ENCODE peak calls at places on chromosome 15, in seven cellular contexts. One of them, this sample, is unnamed.

GRCh38 chr15:66356359-66357236 is at the start of gene TIPIN:
- DNase-seq in A549: peak
- DNase-seq in activated CD8-positive, alpha-beta memory T cell treated with anti-CD3 and anti-CD28 coated beads for 48 hours: peak
- DNase-seq in neural crest cell: peak
- DNase-seq in activated CD4-positive, alpha-beta T cell treated with anti-CD3 and anti-CD28 coated beads for 24 hours: peak
- DNase-seq in upper lobe of right lung: peak
- DNase-seq in mucosa of gallbladder: peak
- DNase-seq in this sample: peak

GRCh38 chr15:59237119-59237853 is 30.6 kb downstream of the LDHAL6B start:
- DNase-seq in A549: no peak
- DNase-seq in activated CD8-positive, alpha-beta memory T cell treated with anti-CD3 and anti-CD28 coated beads for 48 hours: no peak
- DNase-seq in neural crest cell: no peak
- DNase-seq in activated CD4-positive, alpha-beta T cell treated with anti-CD3 and anti-CD28 coated beads for 24 hours: no peak
- DNase-seq in upper lobe of right lung: no peak
- DNase-seq in mucosa of gallbladder: no peak
- DNase-seq in this sample: no peak

GRCh38 chr15:48963524-48964113 is at the start of gene SHC4:
- DNase-seq in A549: peak
- DNase-seq in activated CD8-positive, alpha-beta memory T cell treated with anti-CD3 and anti-CD28 coated beads for 48 hours: no peak
- DNase-seq in neural crest cell: peak
- DNase-seq in activated CD4-positive, alpha-beta T cell treated with anti-CD3 and anti-CD28 coated beads for 24 hours: no peak
- DNase-seq in upper lobe of right lung: peak
- DNase-seq in mucosa of gallbladder: peak
- DNase-seq in this sample: no peak

GRCh38 chr15:58314593-58315216 is 117.1 kb upstream of the LIPC start:
- DNase-seq in A549: no peak
- DNase-seq in activated CD8-positive, alpha-beta memory T cell treated with anti-CD3 and anti-CD28 coated beads for 48 hours: no peak
- DNase-seq in neural crest cell: no peak
- DNase-seq in activated CD4-positive, alpha-beta T cell treated with anti-CD3 and anti-CD28 coated beads for 24 hours: no peak
- DNase-seq in upper lobe of right lung: no peak
- DNase-seq in mucosa of gallbladder: no peak
- DNase-seq in this sample: no peak

GRCh38 chr15:29457729-29458128 is 188.1 kb upstream of the NSMCE3 start:
- DNase-seq in A549: no peak
- DNase-seq in activated CD8-positive, alpha-beta memory T cell treated with anti-CD3 and anti-CD28 coated beads for 48 hours: no peak
- DNase-seq in neural crest cell: no peak
- DNase-seq in activated CD4-positive, alpha-beta T cell treated with anti-CD3 and anti-CD28 coated beads for 24 hours: no peak
- DNase-seq in upper lobe of right lung: no peak
- DNase-seq in mucosa of gallbladder: no peak
- DNase-seq in this sample: no peak

GRCh38 chr15:77420610-77421369 is at the start of gene HMG20A:
- DNase-seq in A549: peak
- DNase-seq in activated CD8-positive, alpha-beta memory T cell treated with anti-CD3 and anti-CD28 coated beads for 48 hours: peak
- DNase-seq in neural crest cell: peak
- DNase-seq in activated CD4-positive, alpha-beta T cell treated with anti-CD3 and anti-CD28 coated beads for 24 hours: peak
- DNase-seq in upper lobe of right lung: peak
- DNase-seq in mucosa of gallbladder: peak
- DNase-seq in this sample: peak

GRCh38 chr15:90648137-90649070 is 68.7 kb upstream of the BLM start:
- DNase-seq in A549: peak
- DNase-seq in activated CD8-positive, alpha-beta memory T cell treated with anti-CD3 and anti-CD28 coated beads for 48 hours: no peak
- DNase-seq in neural crest cell: peak
- DNase-seq in activated CD4-positive, alpha-beta T cell treated with anti-CD3 and anti-CD28 coated beads for 24 hours: no peak
- DNase-seq in upper lobe of right lung: peak
- DNase-seq in mucosa of gallbladder: peak
- DNase-seq in this sample: peak

GRCh38 chr15:40250771-40251454 is 12.1 kb downstream of the PAK6 start:
- DNase-seq in A549: no peak
- DNase-seq in activated CD8-positive, alpha-beta memory T cell treated with anti-CD3 and anti-CD28 coated beads for 48 hours: no peak
- DNase-seq in neural crest cell: no peak
- DNase-seq in activated CD4-positive, alpha-beta T cell treated with anti-CD3 and anti-CD28 coated beads for 24 hours: no peak
- DNase-seq in upper lobe of right lung: peak
- DNase-seq in mucosa of gallbladder: no peak
- DNase-seq in this sample: no peak

GRCh38 chr15:36961956-36962355 is 138.4 kb downstream of the MEIS2 start:
- DNase-seq in A549: no peak
- DNase-seq in activated CD8-positive, alpha-beta memory T cell treated with anti-CD3 and anti-CD28 coated beads for 48 hours: no peak
- DNase-seq in neural crest cell: no peak
- DNase-seq in activated CD4-positive, alpha-beta T cell treated with anti-CD3 and anti-CD28 coated beads for 24 hours: no peak
- DNase-seq in upper lobe of right lung: no peak
- DNase-seq in mucosa of gallbladder: no peak
- DNase-seq in this sample: no peak

GRCh38 chr15:48866141-48866563 is 11.8 kb upstream of the EID1 start:
- DNase-seq in A549: no peak
- DNase-seq in activated CD8-positive, alpha-beta memory T cell treated with anti-CD3 and anti-CD28 coated beads for 48 hours: no peak
- DNase-seq in neural crest cell: no peak
- DNase-seq in activated CD4-positive, alpha-beta T cell treated with anti-CD3 and anti-CD28 coated beads for 24 hours: no peak
- DNase-seq in upper lobe of right lung: no peak
- DNase-seq in mucosa of gallbladder: no peak
- DNase-seq in this sample: no peak

GRCh38 chr15:41914406-41914805 is 20.6 kb upstream of the SPTBN5 start:
- DNase-seq in A549: no peak
- DNase-seq in activated CD8-positive, alpha-beta memory T cell treated with anti-CD3 and anti-CD28 coated beads for 48 hours: no peak
- DNase-seq in neural crest cell: no peak
- DNase-seq in activated CD4-positive, alpha-beta T cell treated with anti-CD3 and anti-CD28 coated beads for 24 hours: no peak
- DNase-seq in upper lobe of right lung: peak
- DNase-seq in mucosa of gallbladder: no peak
- DNase-seq in this sample: no peak

GRCh38 chr15:90918034-90918788 is 14.1 kb downstream of the HDDC3 start:
- DNase-seq in A549: no peak
- DNase-seq in activated CD8-positive, alpha-beta memory T cell treated with anti-CD3 and anti-CD28 coated beads for 48 hours: no peak
- DNase-seq in neural crest cell: no peak
- DNase-seq in activated CD4-positive, alpha-beta T cell treated with anti-CD3 and anti-CD28 coated beads for 24 hours: no peak
- DNase-seq in upper lobe of right lung: no peak
- DNase-seq in mucosa of gallbladder: no peak
- DNase-seq in this sample: no peak

GRCh38 chr15:75203017-75203907 is 1.6 kb downstream of the C15orf39 start:
- DNase-seq in A549: peak
- DNase-seq in activated CD8-positive, alpha-beta memory T cell treated with anti-CD3 and anti-CD28 coated beads for 48 hours: no peak
- DNase-seq in neural crest cell: no peak
- DNase-seq in activated CD4-positive, alpha-beta T cell treated with anti-CD3 and anti-CD28 coated beads for 24 hours: no peak
- DNase-seq in upper lobe of right lung: no peak
- DNase-seq in mucosa of gallbladder: no peak
- DNase-seq in this sample: no peak

GRCh38 chr15:45157056-45157455 is 27.3 kb downstream of the DUOX1 start:
- DNase-seq in A549: no peak
- DNase-seq in activated CD8-positive, alpha-beta memory T cell treated with anti-CD3 and anti-CD28 coated beads for 48 hours: no peak
- DNase-seq in neural crest cell: no peak
- DNase-seq in activated CD4-positive, alpha-beta T cell treated with anti-CD3 and anti-CD28 coated beads for 24 hours: no peak
- DNase-seq in upper lobe of right lung: no peak
- DNase-seq in mucosa of gallbladder: no peak
- DNase-seq in this sample: no peak